ENCODE peak calls at places on chromosomes 16 and 17, in nine cellular contexts. M is heart left ventricle, Q is GM23248, N is HCT116, Z is neural progenitor cell, B is mammary epithelial cell, O is astrocyte, F is pancreas, R is adipocyte. P is an unnamed sample. For H3K9me3 and H3K27me3, the result is how much of the 10 kb centered on the place peaks cover.

GRCh38 chr17:15934866-15935265 is 10.1 kb upstream of the ADORA2B start:
- DNase-seq in M (no peak), Q (no peak), N (no peak), Z (no peak), B (no peak), O (no peak), F (no peak), R (no peak), P (no peak)

GRCh38 chr16:15398618-15399316 is 3.2 kb downstream of the MPV17L start:
- DNase-seq in M (no peak), Q (no peak), N (no peak), Z (no peak), B (no peak), O (no peak), F (peak), R (no peak), P (no peak)

GRCh38 chr16:65959978-65960377 is 406.5 kb upstream of the CDH5 start:
- DNase-seq in M (no peak), Q (peak), N (no peak), Z (no peak), B (no peak), O (no peak), F (no peak), R (peak), P (no peak)

GRCh38 chr16:14549789-14550153 is 80.3 kb downstream of the PARN start:
- DNase-seq in M (peak), Q (no peak), N (no peak), Z (no peak), B (no peak), O (no peak), F (no peak), R (no peak), P (no peak)

GRCh38 chr16:23557779-23558330 is 328 bp downstream of the UBFD1 start:
- DNase-seq in M (no peak), Q (peak), N (no peak), Z (no peak), B (no peak), O (peak), F (peak), R (peak), P (peak)

GRCh38 chr16:16062023-16062932 is 112.9 kb downstream of the ABCC1 start:
- DNase-seq in M (no peak), Q (no peak), N (no peak), Z (peak), B (no peak), O (no peak), F (peak), R (no peak), P (no peak)

GRCh38 chr16:87052506-87052905 is 264.7 kb downstream of the C16orf95 start:
- DNase-seq in M (no peak), Q (peak), N (no peak), Z (no peak), B (no peak), O (peak), F (no peak), R (peak), P (no peak)

GRCh38 chr16:53829186-53829747 is 125.3 kb downstream of the FTO start:
- DNase-seq in M (no peak), Q (peak), N (no peak), Z (no peak), B (peak), O (peak), F (no peak), R (no peak), P (peak)

GRCh38 chr16:55082594-55082982 is 151.9 kb downstream of the IRX5 start:
- DNase-seq in M (no peak), Q (no peak), N (no peak), Z (no peak), B (no peak), O (no peak), F (no peak), R (no peak), P (no peak)

GRCh38 chr16:20938426-20938825 is 37.9 kb downstream of the LYRM1 start:
- DNase-seq in M (no peak), Q (peak), N (no peak), Z (no peak), B (peak), O (peak), F (no peak), R (peak), P (peak)

GRCh38 chr16:22353188-22353919 is 21.1 kb downstream of the CDR2 start:
- DNase-seq in M (no peak), Q (peak), N (peak), Z (no peak), B (peak), O (peak), F (no peak), R (peak), P (peak)

GRCh38 chr17:78933959-78934568 is 8.9 kb upstream of the TIMP2 start:
- DNase-seq in M (peak), Q (peak), N (no peak), Z (peak), B (peak), O (peak), F (peak), R (peak), P (peak)

GRCh38 chr17:58402679-58403078 is 14.7 kb downstream of the RNF43 start:
- DNase-seq in M (no peak), Q (peak), N (peak), Z (peak), B (peak), O (peak), F (no peak), R (no peak), P (no peak)

GRCh38 chr17:2401426-2402221 is 764 bp upstream of the MNT start:
- DNase-seq in M (peak), Q (peak), N (peak), Z (peak), B (peak), O (peak), F (peak), R (peak), P (peak)

GRCh38 chr17:39737761-39738567 is at the start of gene GRB7:
- DNase-seq in M (no peak), Q (no peak), N (peak), Z (peak), B (peak), O (no peak), F (peak), R (no peak), P (no peak)

GRCh38 chr17:559699-560378 is 154.8 kb downstream of the VPS53 start:
- DNase-seq in M (peak), Q (peak), N (no peak), Z (no peak), B (peak), O (peak), F (no peak), R (peak), P (peak)

GRCh38 chr17:40124279-40125141 is 2.7 kb downstream of the MSL1 start:
- DNase-seq in M (no peak), Q (peak), N (no peak), Z (no peak), B (peak), O (peak), F (no peak), R (peak), P (peak)

GRCh38 chr17:81386141-81386645 is 9.1 kb upstream of the BAHCC1 start:
- DNase-seq in M (no peak), Q (no peak), N (no peak), Z (no peak), B (no peak), O (no peak), F (no peak), R (peak), P (no peak)

GRCh38 chr16:67758006-67758405 is 38.9 kb upstream of the GFOD2 start:
- DNase-seq in M (no peak), Q (no peak), N (no peak), Z (no peak), B (no peak), O (no peak), F (no peak), R (no peak), P (no peak)

GRCh38 chr16:369866-370436 is 387 bp downstream of the MRPL28 start:
- DNase-seq in M (no peak), Q (peak), N (no peak), Z (peak), B (peak), O (no peak), F (peak), R (peak), P (no peak)

GRCh38 chr17:77974396-77974795 is 15.9 kb downstream of the TNRC6C start:
- DNase-seq in M (no peak), Q (no peak), N (no peak), Z (no peak), B (no peak), O (no peak), F (no peak), R (no peak), P (no peak)

GRCh38 chr16:2584742-2585650 is 47.2 kb downstream of the PDPK1 start:
- DNase-seq in M (peak), Q (no peak), N (no peak), Z (no peak), B (no peak), O (no peak), F (no peak), R (no peak), P (peak)

GRCh38 chr17:16281351-16281750 is 64.3 kb downstream of the PIGL start:
- DNase-seq in M (no peak), Q (peak), N (no peak), Z (no peak), B (peak), O (peak), F (no peak), R (peak), P (no peak)

GRCh38 chr16:67879462-67879861 is 5.2 kb upstream of the NRN1L start:
- DNase-seq in M (no peak), Q (no peak), N (no peak), Z (no peak), B (no peak), O (no peak), F (no peak), R (no peak), P (no peak)

GRCh38 chr17:81652901-81653771 is 3.2 kb downstream of the PDE6G start:
- DNase-seq in M (no peak), Q (no peak), N (no peak), Z (no peak), B (no peak), O (no peak), F (no peak), R (no peak), P (no peak)

GRCh38 chr16:11596572-11597226 is 10.0 kb upstream of the LITAF start:
- DNase-seq in M (no peak), Q (no peak), N (no peak), Z (no peak), B (peak), O (no peak), F (no peak), R (no peak), P (no peak)

GRCh38 chr16:52372313-52372712 is 174.6 kb downstream of the TOX3 start:
- DNase-seq in M (no peak), Q (no peak), N (no peak), Z (no peak), B (no peak), O (no peak), F (no peak), R (no peak), P (no peak)

GRCh38 chr16:10565167-10565566 is 15.2 kb downstream of the EMP2 start:
- DNase-seq in M (no peak), Q (no peak), N (no peak), Z (no peak), B (no peak), O (no peak), F (no peak), R (no peak), P (no peak)

GRCh38 chr17:29091591-29092291 is 48.8 kb downstream of the PIPOX start:
- DNase-seq in M (no peak), Q (no peak), N (no peak), Z (no peak), B (no peak), O (no peak), F (no peak), R (no peak), P (no peak)

GRCh38 chr17:4617590-4618356 is 23.7 kb downstream of the ALOX15 start:
- DNase-seq in M (no peak), Q (no peak), N (no peak), Z (no peak), B (no peak), O (no peak), F (no peak), R (no peak), P (no peak)

GRCh38 chr17:56595831-56596740 is 2.6 kb downstream of the NOG start:
- DNase-seq in M (no peak), Q (peak), N (no peak), Z (peak), B (peak), O (no peak), F (no peak), R (peak), P (peak)

GRCh38 chr17:57195790-57196460 is 60.4 kb upstream of the MSI2 start:
- DNase-seq in M (no peak), Q (peak), N (no peak), Z (no peak), B (peak), O (peak), F (no peak), R (no peak), P (peak)

GRCh38 chr17:67594115-67594878 is 123.4 kb upstream of the NOL11 start:
- DNase-seq in M (no peak), Q (no peak), N (no peak), Z (no peak), B (no peak), O (no peak), F (no peak), R (no peak), P (no peak)

GRCh38 chr17:50169121-50169764 is 3.4 kb downstream of the SGCA start:
- DNase-seq in M (no peak), Q (peak), N (peak), Z (peak), B (peak), O (no peak), F (peak), R (peak), P (peak)

GRCh38 chr16:29007865-29008593 is 23.2 kb downstream of the LAT start:
- DNase-seq in M (no peak), Q (peak), N (no peak), Z (no peak), B (peak), O (peak), F (no peak), R (no peak), P (peak)

GRCh38 chr17:35063514-35064223 is at the start of gene RFFL:
- DNase-seq in M (peak), Q (peak), N (peak), Z (peak), B (peak), O (peak), F (peak), R (peak), P (peak)
- H3K4me3 ChIP-seq in M (no peak), Q (peak), N (peak), Z (peak), B (no peak), O (peak), F (peak), R (peak), P (peak)

DNA sequence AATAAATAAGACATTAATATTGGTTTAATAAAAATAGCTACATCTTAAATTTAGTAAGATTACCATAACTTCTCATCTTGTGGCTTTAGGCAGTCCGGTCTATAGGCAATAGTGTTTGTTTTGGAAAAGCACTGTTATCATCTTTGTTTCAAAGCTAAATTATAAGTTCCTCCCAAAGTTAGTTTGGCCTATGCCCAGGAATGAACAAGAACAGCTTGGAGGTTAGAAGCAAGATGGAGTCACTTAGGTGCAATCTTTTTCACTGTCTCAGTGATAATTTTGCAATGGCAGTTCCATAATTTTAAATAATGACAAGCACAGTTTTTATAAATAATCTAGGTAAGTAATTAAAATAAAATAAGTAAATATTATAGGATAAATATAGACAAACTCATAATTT is 6.0 kb upstream of the LDHD start:
- DNase-seq in M (no peak), Q (no peak), N (no peak), Z (no peak), B (no peak), O (no peak), F (no peak), R (no peak), P (no peak)
- H3K9me3 ChIP-seq in M (under half), Q (under half), N (under half), Z (under half), B (under half), O (under half), F (under half), R (under half), P (under half)

DNA sequence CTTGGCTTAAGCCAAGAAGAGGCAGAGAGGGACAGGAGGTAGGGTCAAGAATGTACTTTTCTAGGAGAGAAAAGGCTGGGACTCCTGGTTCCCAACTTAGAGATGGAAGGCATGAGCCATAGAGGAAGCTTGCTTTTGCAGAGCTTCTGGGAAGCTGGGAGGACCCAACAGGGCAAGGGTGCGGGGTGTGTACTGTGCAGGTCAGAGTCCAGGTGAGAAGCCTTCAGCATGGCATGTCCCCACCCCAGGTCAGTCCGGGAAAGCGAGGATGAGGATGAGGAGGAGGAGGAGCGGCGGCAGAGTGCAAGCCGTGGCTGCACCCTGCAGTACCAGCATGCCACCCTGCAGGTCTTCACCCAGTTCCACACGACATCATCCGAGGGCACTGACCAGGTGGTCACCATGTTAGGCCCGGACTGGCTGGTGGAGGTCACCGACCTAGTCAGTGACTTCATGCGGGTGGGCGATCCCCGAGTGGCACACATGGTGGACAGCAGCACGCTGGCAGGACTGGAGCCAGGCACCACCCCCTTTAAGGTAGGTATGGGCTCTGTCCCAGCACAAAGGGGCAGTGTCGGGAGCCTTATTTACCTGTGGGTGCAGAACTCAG is 55.3 kb downstream of the TMEM132E start:
- DNase-seq in M (no peak), Q (no peak), N (no peak), Z (no peak), B (no peak), O (no peak), F (no peak), R (no peak), P (no peak)
- H3K27me3 ChIP-seq in M (under half), Q (under half), N (under half), Z (under half), B (under half), O (under half), F (under half), R (half or more), P (under half)

GRCh38 chr17:17910060-17910459 is 62.1 kb downstream of the TOM1L2 start:
- DNase-seq in M (no peak), Q (no peak), N (no peak), Z (no peak), B (no peak), O (no peak), F (no peak), R (no peak), P (no peak)

GRCh38 chr17:17917394-17917793 is 54.8 kb downstream of the TOM1L2 start:
- DNase-seq in M (no peak), Q (peak), N (no peak), Z (no peak), B (no peak), O (no peak), F (no peak), R (no peak), P (no peak)

GRCh38 chr17:17915183-17915582 is 57.0 kb downstream of the TOM1L2 start:
- DNase-seq in M (no peak), Q (no peak), N (no peak), Z (no peak), B (no peak), O (no peak), F (no peak), R (no peak), P (no peak)

GRCh38 chr17:17911003-17911613 is 61.1 kb downstream of the TOM1L2 start:
- DNase-seq in M (no peak), Q (no peak), N (no peak), Z (peak), B (no peak), O (no peak), F (no peak), R (no peak), P (no peak)

GRCh38 chr17:17913695-17914332 is 58.4 kb downstream of the TOM1L2 start:
- DNase-seq in M (peak), Q (peak), N (peak), Z (peak), B (peak), O (peak), F (peak), R (peak), P (peak)
- H3K4me3 ChIP-seq in M (no peak), Q (no peak), N (peak), Z (no peak), B (no peak), O (no peak), F (no peak), R (no peak), P (no peak)

DNA sequence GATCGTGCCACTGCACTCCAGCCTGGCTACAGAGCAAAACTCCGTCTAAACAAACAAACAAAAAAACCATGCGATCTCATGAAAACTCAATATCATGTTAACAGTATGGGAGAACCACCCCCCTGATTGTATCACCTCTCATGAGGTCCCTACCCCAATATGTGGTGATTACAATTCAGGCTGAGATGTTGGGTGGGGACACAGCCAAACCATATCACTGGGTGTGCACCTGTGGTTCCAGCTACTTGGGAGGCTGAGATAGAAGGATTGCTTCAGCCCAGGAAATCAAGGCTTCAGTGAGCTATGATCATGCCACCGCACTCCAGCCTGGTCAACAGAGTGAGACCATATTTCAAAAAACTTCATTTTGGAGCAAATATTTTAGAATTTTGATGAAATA is 1094.7 kb upstream of the CDH8 start:
- DNase-seq in M (no peak), Q (no peak), N (no peak), Z (no peak), B (no peak), O (no peak), F (no peak), R (no peak), P (no peak)
- H3K9me3 ChIP-seq in M (under half), Q (under half), N (under half), Z (under half), B (under half), O (under half), F (under half), R (under half), P (under half)

GRCh38 chr16:89034573-89034961 is 57.6 kb upstream of the CBFA2T3 start:
- DNase-seq in M (no peak), Q (no peak), N (no peak), Z (no peak), B (no peak), O (no peak), F (no peak), R (no peak), P (no peak)
- H3K27me3 ChIP-seq in M (under half), Q (under half), N (under half), Z (under half), B (under half), O (under half), F (under half), R (under half), P (under half)

P was measured in MG63.